ENCODE peak calls at places on chromosomes 16 and 17, in seven cellular contexts. K is Right ventricle myocardium superior; N is AG04449; O is activated naive CD8-positive, alpha-beta T cell treated with anti-CD3 and anti-CD28 coated beads for 36 hours; R is GF-D8; C is RWPE1; M is psoas muscle. Q is an unnamed sample.

GRCh38 chr17:50693041-50693682 is 14.6 kb downstream of the ANKRD40 start:
- DNase-seq in K (no peak), N (no peak), O (no peak), R (no peak), C (no peak), M (no peak), Q (no peak)

GRCh38 chr17:19766421-19767270 is 18.5 kb upstream of the ALDH3A1 start:
- DNase-seq in K (peak; percentile 89), N (no peak), O (peak; percentile 79), R (no peak), C (peak; percentile 69), M (peak; percentile 84), Q (peak; percentile 92)

GRCh38 chr16:85055503-85056210 is 28.1 kb downstream of the KIAA0513 start:
- DNase-seq in K (peak; percentile 60), N (no peak), O (peak; percentile 54), R (peak; percentile 92), C (no peak), M (no peak), Q (no peak)

GRCh38 chr17:28675485-28675884 is 13.5 kb downstream of the SUPT6H start:
- DNase-seq in K (no peak), N (no peak), O (no peak), R (no peak), C (no peak), M (no peak), Q (no peak)

GRCh38 chr16:17241264-17241835 is 229.4 kb downstream of the XYLT1 start:
- DNase-seq in K (no peak), N (no peak), O (no peak), R (no peak), C (no peak), M (peak; percentile 66), Q (peak; percentile 68)

GRCh38 chr17:49959183-49959935 is 9.6 kb upstream of the DLX4 start:
- DNase-seq in K (no peak), N (no peak), O (no peak), R (no peak), C (peak; percentile 52), M (no peak), Q (no peak)

GRCh38 chr16:31875112-31875803 is 1.7 kb downstream of the ZNF267 start:
- DNase-seq in K (no peak), N (no peak), O (no peak), R (no peak), C (no peak), M (no peak), Q (no peak)

GRCh38 chr16:727291-727977 is 528 bp downstream of the HAGHL start:
- DNase-seq in K (no peak), N (no peak), O (peak; percentile 54), R (no peak), C (no peak), M (no peak), Q (no peak)

GRCh38 chr17:927611-928461 is 51.7 kb downstream of the NXN start:
- DNase-seq in K (no peak), N (peak; percentile 97), O (no peak), R (no peak), C (peak; percentile 92), M (no peak), Q (no peak)

GRCh38 chr17:39114744-39115534 is 36.5 kb downstream of the PLXDC1 start:
- DNase-seq in K (no peak), N (no peak), O (no peak), R (no peak), C (no peak), M (peak; percentile 23), Q (no peak)

GRCh38 chr17:52159810-52160578 is 1.5 kb upstream of the CA10 start:
- DNase-seq in K (no peak), N (no peak), O (no peak), R (no peak), C (no peak), M (no peak), Q (no peak)

GRCh38 chr17:52378860-52379259 is 220.3 kb upstream of the CA10 start:
- DNase-seq in K (no peak), N (no peak), O (no peak), R (no peak), C (no peak), M (no peak), Q (no peak)

GRCh38 chr16:7509919-7510705 is 177.5 kb downstream of the RBFOX1 start:
- DNase-seq in K (no peak), N (no peak), O (no peak), R (no peak), C (no peak), M (no peak), Q (no peak)

GRCh38 chr17:45729284-45729907 is 54.7 kb upstream of the CRHR1 start:
- DNase-seq in K (no peak), N (no peak), O (no peak), R (no peak), C (no peak), M (no peak), Q (no peak)

GRCh38 chr16:81583893-81584705 is 139.5 kb downstream of the CMIP start:
- DNase-seq in K (no peak), N (no peak), O (no peak), R (no peak), C (peak; percentile 86), M (no peak), Q (no peak)

Q was measured in sciatic nerve.